ENCODE peak calls at places on chromosomes 13 and 19, in five cellular contexts. L is HepG2, W is GM12892, S is K562, N is H1. I is an unnamed sample.

GRCh38 chr19:33562636-33563035 is 41.0 kb upstream of the PEPD start:
- DNase-seq in W (no peak), N (no peak), L (no peak), S (no peak), I (no peak)

GRCh38 chr13:112042496-112042895 is 24.5 kb upstream of the SOX1 start:
- DNase-seq in L (no peak), W (no peak), S (no peak), N (no peak), I (no peak)

GRCh38 chr13:51958217-51958547 is 53.1 kb downstream of the ATP7B start:
- DNase-seq in W (no peak), S (no peak), L (no peak), N (no peak), I (no peak)

GRCh38 chr19:46429999-46430398 is 1.3 kb upstream of the PNMA8C start:
- DNase-seq in L (no peak), W (no peak), S (no peak), N (no peak), I (no peak)

GRCh38 chr13:50697746-50698526 is 145.6 kb downstream of the DLEU7 start:
- DNase-seq in L (no peak), N (no peak), S (no peak), W (no peak), I (no peak)

GRCh38 chr13:48730971-48731658 is 77.4 kb downstream of the CYSLTR2 start:
- DNase-seq in L (no peak), N (no peak), W (no peak), S (no peak), I (no peak)

GRCh38 chr13:20294497-20294896 is 62.4 kb upstream of the GJB6 start:
- DNase-seq in W (no peak), S (no peak), N (no peak), L (no peak), I (no peak)

GRCh38 chr13:113905018-113905417 is 41.1 kb upstream of the GAS6 start:
- DNase-seq in L (no peak), N (no peak), W (no peak), S (no peak), I (no peak)

GRCh38 chr13:93420887-93421286 is 194.3 kb downstream of the GPC6 start:
- DNase-seq in N (no peak), S (no peak), W (no peak), L (no peak), I (no peak)

GRCh38 chr13:26498524-26499208 is 58.8 kb upstream of the WASF3 start:
- DNase-seq in N (no peak), W (no peak), S (no peak), L (no peak), I (no peak)

GRCh38 chr19:16327911-16328823 is 3.5 kb downstream of the KLF2 start:
- DNase-seq in L (no peak), W (no peak), N (no peak), S (no peak), I (no peak)

GRCh38 chr19:52269338-52270261 is at the start of gene ZNF766:
- DNase-seq in S (peak), L (peak), W (peak), N (peak), I (peak)

GRCh38 chr19:35446194-35446593 is 1.9 kb upstream of the FFAR2 start:
- DNase-seq in S (no peak), L (no peak), N (no peak), W (no peak), I (no peak)

GRCh38 chr13:112756967-112757758 is 67.3 kb downstream of the ATP11A start:
- DNase-seq in L (peak), N (no peak), S (no peak), W (no peak), I (no peak)

GRCh38 chr13:51066091-51066831 is 44.8 kb downstream of the C13orf42 start:
- DNase-seq in S (no peak), N (peak), W (no peak), L (no peak), I (no peak)

GRCh38 chr13:91135949-91136348 is 211.5 kb upstream of the MIR17HG start:
- DNase-seq in S (no peak), W (no peak), L (no peak), N (no peak), I (no peak)

GRCh38 chr19:8505680-8506401 is 3.4 kb upstream of the PRAM1 start:
- DNase-seq in N (peak), L (peak), S (peak), W (peak), I (peak)

GRCh38 chr13:87234981-87235380 is 436.2 kb upstream of the SLITRK5 start:
- DNase-seq in W (no peak), L (no peak), S (no peak), N (no peak), I (no peak)

GRCh38 chr13:76980075-76980718 is 11.7 kb upstream of the CLN5 start:
- DNase-seq in N (peak), W (peak), S (peak), L (peak), I (peak)

GRCh38 chr13:48493851-48494250 is 39.0 kb downstream of the RCBTB2 start:
- DNase-seq in W (no peak), L (no peak), N (no peak), S (no peak), I (no peak)

GRCh38 chr19:47703301-47703700 is 9.9 kb upstream of the EHD2 start:
- DNase-seq in W (no peak), S (no peak), N (no peak), L (no peak), I (no peak)

GRCh38 chr13:110546933-110547332 is 14.6 kb downstream of the RAB20 start:
- DNase-seq in L (peak), N (no peak), S (no peak), W (no peak), I (no peak)

GRCh38 chr13:110551284-110551683 is 10.2 kb downstream of the RAB20 start:
- DNase-seq in L (no peak), S (no peak), W (no peak), N (no peak), I (no peak)

GRCh38 chr13:110546389-110546788 is 15.1 kb downstream of the RAB20 start:
- DNase-seq in L (no peak), W (no peak), S (no peak), N (no peak), I (no peak)

GRCh38 chr13:110549795-110550160 is 11.7 kb downstream of the RAB20 start:
- DNase-seq in S (no peak), N (no peak), W (no peak), L (no peak), I (no peak)

DNA sequence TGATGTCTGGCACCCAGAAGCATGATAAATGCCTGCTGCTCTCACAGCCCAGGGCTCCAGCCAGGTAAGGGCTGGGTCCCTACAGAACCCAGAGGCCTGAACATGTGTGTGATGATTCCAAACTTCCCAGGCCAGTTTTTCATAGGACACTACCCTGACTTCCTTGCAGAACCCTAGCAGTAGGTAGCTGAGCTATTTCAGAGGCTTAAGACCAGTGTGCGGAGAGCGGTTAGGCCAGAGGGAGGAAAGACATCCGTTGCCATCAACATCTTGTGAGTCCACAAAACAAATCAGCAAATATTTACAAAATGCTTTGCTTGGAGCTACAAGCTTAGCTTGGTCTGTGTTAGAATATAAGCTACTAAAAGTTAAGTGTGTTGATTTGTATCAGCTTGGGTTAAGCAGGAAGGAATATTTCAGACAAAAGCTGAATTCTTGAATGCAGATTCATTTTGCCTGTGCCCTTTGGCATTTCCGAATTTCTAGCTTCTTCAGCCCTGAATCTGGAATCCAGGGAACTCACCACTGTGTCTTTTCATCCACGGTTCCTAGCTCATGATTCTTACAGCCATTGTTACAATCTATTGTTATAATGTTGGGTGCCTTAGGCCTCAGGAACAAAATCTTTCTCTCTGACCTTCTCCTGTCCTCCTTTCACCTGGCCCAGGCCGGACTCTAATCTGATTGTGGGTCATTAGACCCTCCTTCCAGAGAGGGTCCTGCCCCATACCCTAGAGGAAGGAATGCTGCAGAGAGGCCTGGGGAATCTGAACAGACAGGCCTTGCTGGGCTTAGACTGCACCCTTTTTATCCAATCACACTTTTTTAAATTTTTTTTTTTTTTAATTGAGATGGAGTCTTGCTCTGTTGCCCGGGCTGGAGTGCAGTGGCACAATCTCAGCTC is 12.4 kb downstream of the RAB20 start:
- DNase-seq in L (no peak), S (no peak), N (no peak), W (no peak), I (no peak)
- TF ChIP-seq TAF1 in L (no peak), S (no peak), N (no peak), W (no peak), I (no peak)

DNA sequence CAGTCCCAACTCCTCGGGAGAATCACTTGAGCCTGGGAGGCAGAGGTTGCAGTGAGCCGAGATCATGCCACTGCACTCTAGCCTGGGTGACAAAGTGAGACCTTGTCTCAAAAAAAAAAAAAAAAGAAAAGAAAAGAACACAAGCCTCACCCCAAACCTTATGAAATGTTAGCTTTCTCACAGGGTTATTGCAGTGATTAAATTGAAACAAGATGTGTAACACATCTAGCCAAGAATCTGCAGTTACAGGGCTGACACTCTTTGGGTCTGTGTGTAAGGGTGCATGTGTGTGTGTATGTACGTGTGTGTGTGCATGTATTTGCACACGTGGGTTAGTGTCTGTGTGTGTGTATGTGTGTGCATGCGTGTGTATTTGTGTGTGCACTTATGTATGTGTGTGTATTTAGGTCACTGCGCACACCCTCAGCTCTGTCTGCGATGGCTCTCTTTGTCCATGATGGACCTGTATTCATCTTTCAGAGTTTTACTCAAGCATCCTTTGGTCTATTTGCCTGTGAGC is 336.3 kb downstream of the UQCRFS1 start:
- DNase-seq in W (no peak), S (no peak), L (no peak), N (no peak), I (no peak)
- TF ChIP-seq POLR2AphosphoS5 in W (no peak), S (no peak), L (no peak), N (no peak), I (no peak)

GRCh38 chr19:4037301-4037949 is 29.3 kb downstream of the ZBTB7A start:
- DNase-seq in S (no peak), N (no peak), L (no peak), W (no peak), I (no peak)

GRCh38 chr19:4038661-4039096 is 28.0 kb downstream of the ZBTB7A start:
- DNase-seq in S (no peak), L (no peak), N (no peak), W (no peak), I (no peak)

GRCh38 chr19:4036576-4037300 is 29.2 kb downstream of the PIAS4 start:
- DNase-seq in W (no peak), N (no peak), L (no peak), S (no peak), I (no peak)

GRCh38 chr19:4035582-4035981 is 28.0 kb downstream of the PIAS4 start:
- DNase-seq in L (no peak), S (no peak), N (no peak), W (no peak), I (no peak)

DNA sequence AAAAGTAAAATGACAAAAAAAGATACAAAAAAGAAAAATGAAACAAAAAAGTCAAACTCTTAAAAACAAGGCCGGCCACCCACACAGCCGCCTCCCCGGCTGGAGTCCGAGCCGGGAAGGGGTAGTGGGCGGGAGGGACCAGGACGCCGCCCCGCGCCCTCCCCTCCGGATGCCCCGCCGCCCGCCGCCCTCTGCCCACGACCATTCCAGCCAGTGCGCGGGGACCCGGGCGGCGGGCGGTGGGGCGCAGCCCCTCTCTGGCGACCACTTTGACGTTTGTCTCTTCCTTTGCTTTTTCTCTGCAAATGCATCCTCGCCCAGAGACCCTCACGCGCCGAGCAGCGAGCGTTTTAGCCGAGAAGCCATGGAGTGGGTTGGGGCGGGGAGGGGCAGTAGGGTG is 28.6 kb downstream of the ZBTB7A start:
- DNase-seq in W (no peak), S (no peak), L (no peak), N (no peak), I (no peak)
- TF ChIP-seq POLR2A in W (no peak), S (no peak), L (no peak), N (no peak), I (no peak)

DNA sequence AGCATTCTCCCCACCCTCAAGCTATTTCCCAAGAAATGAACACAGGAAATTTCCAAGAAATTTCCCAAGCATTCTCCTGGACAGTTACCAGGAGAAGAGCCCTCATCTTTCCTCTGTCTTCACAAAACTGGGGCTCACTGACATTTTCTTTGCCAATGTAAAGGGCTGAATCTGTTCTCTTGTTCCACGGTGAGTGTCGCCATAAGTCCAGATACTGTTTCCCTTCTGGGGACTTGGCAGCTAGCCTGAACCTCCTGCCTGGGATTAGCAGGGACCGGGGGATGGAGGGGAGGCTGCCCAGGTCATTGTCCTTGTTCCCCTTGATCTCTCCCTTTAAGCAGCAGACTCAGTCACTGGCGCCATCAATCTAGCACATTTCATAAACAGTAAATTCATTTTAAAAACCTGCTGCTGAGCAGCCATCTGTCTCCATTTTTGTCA is 172.8 kb downstream of the DNAJC15 start:
- DNase-seq in W (no peak), S (no peak), N (no peak), L (no peak), I (no peak)
- TF ChIP-seq TAF1 in W (no peak), S (no peak), N (no peak), L (no peak), I (no peak)

DNA sequence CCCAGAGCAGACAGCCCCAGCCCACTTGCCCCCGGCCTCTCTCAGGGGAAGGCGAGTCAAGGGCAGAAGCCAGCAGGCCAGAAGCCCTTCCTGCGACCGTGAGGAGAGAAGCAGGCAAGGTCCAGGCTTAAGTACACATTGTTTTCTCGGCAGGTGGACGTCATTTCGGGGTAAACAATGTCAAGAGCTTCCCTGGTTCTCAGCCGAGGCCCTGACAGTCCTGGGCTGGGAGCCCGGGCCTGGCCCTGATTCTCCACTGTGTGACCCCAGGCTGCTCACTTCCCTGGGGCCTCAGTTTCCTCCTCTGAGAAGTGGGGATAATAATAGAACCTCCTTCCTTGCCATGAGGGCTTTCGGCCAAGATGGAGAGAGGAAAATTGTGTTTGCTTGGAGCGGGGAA is 19.4 kb downstream of the PLVAP start:
- DNase-seq in S (peak), L (no peak), N (no peak), W (no peak), I (no peak)
- TF ChIP-seq POLR2AphosphoS5 in S (no peak), L (no peak), N (no peak), W (no peak), I (no peak)

GRCh38 chr19:6509118-6509971 is 7.2 kb upstream of the TUBB4A start:
- DNase-seq in W (no peak), S (no peak), L (peak), N (no peak), I (no peak)
- TF ChIP-seq POLR2A in W (no peak), S (no peak), L (no peak), N (no peak), I (no peak)

GRCh38 chr19:53670345-53670744 is 38.5 kb downstream of the DPRX start:
- DNase-seq in W (no peak), L (no peak), S (no peak), N (no peak), I (no peak)

GRCh38 chr19:53671621-53672111 is 39.9 kb downstream of the DPRX start:
- DNase-seq in N (no peak), L (peak), W (no peak), S (no peak), I (no peak)
- TF ChIP-seq TAF1 in N (no peak), L (no peak), W (no peak), S (no peak), I (no peak)

GRCh38 chr19:49151339-49152217 is 3.6 kb downstream of the HRC start:
- DNase-seq in N (peak), W (no peak), S (peak), L (no peak), I (no peak)
- TF ChIP-seq POLR2AphosphoS5 in N (peak), W (no peak), S (peak), L (no peak), I (no peak)

GRCh38 chr19:54136864-54137113 is 773 bp upstream of the CNOT3 start:
- DNase-seq in W (no peak), S (no peak), L (no peak), N (no peak), I (peak)
- TF ChIP-seq POLR2A in W (peak), S (peak), L (peak), N (peak), I (peak)